ENCODE peak calls at places on chromosome 9, in six cellular contexts. C, X, E, G, Y and S are unnamed samples.

GRCh38 chr9:35273591-35273990 is 111.8 kb downstream of the UNC13B start:
- DNase-seq in C (no peak), X (no peak), E (no peak), G (no peak), Y (no peak), S (no peak)

GRCh38 chr9:21967707-21968106 is 26.5 kb downstream of the CDKN2A start:
- DNase-seq in C (no peak), X (no peak), E (no peak), G (no peak), Y (no peak), S (no peak)

GRCh38 chr9:33452828-33453271 is 5.5 kb upstream of the AQP3 start:
- DNase-seq in C (no peak), X (peak), E (peak), G (peak), Y (peak), S (peak)

GRCh38 chr9:131273146-131273545 is 3.2 kb downstream of the FAM78A start:
- DNase-seq in C (peak), X (peak), E (no peak), G (no peak), Y (no peak), S (no peak)

GRCh38 chr9:132220069-132220468 is 58.2 kb downstream of the NTNG2 start:
- DNase-seq in C (no peak), X (no peak), E (no peak), G (no peak), Y (no peak), S (no peak)

GRCh38 chr9:87197349-87198130 is 250.2 kb upstream of the GAS1 start:
- DNase-seq in C (no peak), X (no peak), E (no peak), G (peak), Y (no peak), S (no peak)

GRCh38 chr9:89347651-89348050 is 29.4 kb downstream of the SECISBP2 start:
- DNase-seq in C (no peak), X (no peak), E (no peak), G (no peak), Y (no peak), S (no peak)

GRCh38 chr9:109452761-109453160 is 45.3 kb downstream of the PTPN3 start:
- DNase-seq in C (no peak), X (no peak), E (peak), G (peak), Y (no peak), S (no peak)

GRCh38 chr9:91143642-91144041 is 218.1 kb downstream of the AUH start:
- DNase-seq in C (no peak), X (no peak), E (no peak), G (peak), Y (no peak), S (no peak)

GRCh38 chr9:2298217-2298616 is 283.1 kb downstream of the SMARCA2 start:
- DNase-seq in C (no peak), X (no peak), E (no peak), G (no peak), Y (no peak), S (no peak)

GRCh38 chr9:81002242-81002641 is 687.1 kb downstream of the TLE1 start:
- DNase-seq in C (peak), X (no peak), E (peak), G (peak), Y (no peak), S (no peak)

GRCh38 chr9:73034962-73035361 is 82.1 kb upstream of the ALDH1A1 start:
- DNase-seq in C (no peak), X (no peak), E (no peak), G (no peak), Y (no peak), S (no peak)

GRCh38 chr9:7320139-7320538 is 479.4 kb downstream of the DMAC1 start:
- DNase-seq in C (no peak), X (peak), E (peak), G (peak), Y (no peak), S (no peak)

GRCh38 chr9:33082538-33083326 is 6.3 kb upstream of the SMU1 start:
- DNase-seq in C (no peak), X (no peak), E (peak), G (peak), Y (no peak), S (no peak)

GRCh38 chr9:90142580-90142979 is 500.0 kb downstream of the DIRAS2 start:
- DNase-seq in C (peak), X (peak), E (peak), G (peak), Y (peak), S (no peak)

GRCh38 chr9:71079451-71079850 is 42.0 kb downstream of the TRPM3 start:
- DNase-seq in C (no peak), X (no peak), E (peak), G (peak), Y (no peak), S (no peak)

GRCh38 chr9:95409650-95410426 is 92.3 kb upstream of the FANCC start:
- DNase-seq in C (no peak), X (no peak), E (peak), G (peak), Y (peak), S (no peak)

GRCh38 chr9:4678679-4679267 is 596 bp upstream of the CDC37L1 start:
- DNase-seq in C (peak), X (no peak), E (peak), G (peak), Y (peak), S (no peak)

GRCh38 chr9:110214553-110214952 is 6.6 kb upstream of the C9orf152 start:
- DNase-seq in C (peak), X (peak), E (no peak), G (no peak), Y (no peak), S (no peak)

GRCh38 chr9:27519466-27520465 is 4.3 kb upstream of the IFNK start:
- DNase-seq in C (no peak), X (no peak), E (peak), G (peak), Y (no peak), S (no peak)

GRCh38 chr9:13410566-13411031 is 131.1 kb upstream of the MPDZ start:
- DNase-seq in C (no peak), X (no peak), E (peak), G (peak), Y (no peak), S (no peak)

GRCh38 chr9:109052416-109052815 is 39.1 kb upstream of the CTNNAL1 start:
- DNase-seq in C (peak), X (no peak), E (peak), G (no peak), Y (no peak), S (no peak)

GRCh38 chr9:91474656-91475055 is 51.0 kb upstream of the NFIL3 start:
- DNase-seq in C (no peak), X (no peak), E (peak), G (no peak), Y (peak), S (no peak)

GRCh38 chr9:37929441-37929895 is 25.5 kb upstream of the SLC25A51 start:
- DNase-seq in C (no peak), X (no peak), E (peak), G (no peak), Y (no peak), S (no peak)

GRCh38 chr9:109232449-109232848 is 65.4 kb upstream of the FRRS1L start:
- DNase-seq in C (no peak), X (no peak), E (peak), G (peak), Y (peak), S (no peak)

GRCh38 chr9:113356686-113357292 is 7.4 kb downstream of the BSPRY start:
- DNase-seq in C (no peak), X (no peak), E (no peak), G (no peak), Y (no peak), S (no peak)

GRCh38 chr9:20640331-20641187 is 18.3 kb upstream of the MLLT3 start:
- DNase-seq in C (peak), X (peak), E (peak), G (peak), Y (peak), S (peak)

GRCh38 chr9:15317836-15318235 is 10.8 kb upstream of the TTC39B start:
- DNase-seq in C (no peak), X (no peak), E (peak), G (no peak), Y (no peak), S (no peak)

GRCh38 chr9:137244486-137245449 is 3.7 kb downstream of the TUBB4B start:
- DNase-seq in C (no peak), X (no peak), E (no peak), G (no peak), Y (no peak), S (no peak)

GRCh38 chr9:36818242-36818938 is 215.7 kb downstream of the PAX5 start:
- DNase-seq in C (no peak), X (no peak), E (no peak), G (no peak), Y (no peak), S (no peak)
- H3K4me3 ChIP-seq in C (no peak), X (peak), E (no peak), G (no peak), Y (no peak), S (peak)

GRCh38 chr9:107739601-107740082 is 250.1 kb upstream of the KLF4 start:
- DNase-seq in C (no peak), X (no peak), E (peak), G (peak), Y (no peak), S (peak)

GRCh38 chr9:107735821-107736220 is 246.3 kb upstream of the KLF4 start:
- DNase-seq in C (no peak), X (no peak), E (no peak), G (no peak), Y (no peak), S (no peak)

GRCh38 chr9:107737987-107738743 is 248.6 kb upstream of the KLF4 start:
- DNase-seq in C (no peak), X (no peak), E (peak), G (peak), Y (no peak), S (no peak)

GRCh38 chr9:107738789-107739188 is 249.2 kb upstream of the KLF4 start:
- DNase-seq in C (no peak), X (no peak), E (peak), G (no peak), Y (no peak), S (no peak)

DNA sequence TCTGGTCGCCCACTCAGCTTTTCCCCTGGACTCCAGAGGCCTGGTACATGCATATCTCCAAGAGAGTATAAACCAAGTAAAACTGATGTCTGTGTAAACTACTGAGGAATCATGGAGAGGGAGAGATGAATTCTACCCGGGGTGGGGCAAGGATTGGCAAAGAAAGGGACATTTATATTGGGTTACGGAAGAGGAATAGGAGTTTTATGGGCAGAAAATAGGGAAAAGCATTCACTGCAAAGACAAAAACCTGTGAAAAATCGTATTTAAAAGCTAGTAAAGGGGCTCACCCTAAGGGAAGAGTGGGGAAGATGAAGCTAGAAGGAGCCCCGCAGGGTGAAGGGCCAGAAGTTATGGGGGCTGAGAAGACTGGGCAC is 248.0 kb upstream of the KLF4 start:
- DNase-seq in C (no peak), X (no peak), E (no peak), G (no peak), Y (no peak), S (no peak)
- H3K27ac ChIP-seq in C (no peak), X (peak), E (peak), G (peak), Y (no peak), S (no peak)

DNA sequence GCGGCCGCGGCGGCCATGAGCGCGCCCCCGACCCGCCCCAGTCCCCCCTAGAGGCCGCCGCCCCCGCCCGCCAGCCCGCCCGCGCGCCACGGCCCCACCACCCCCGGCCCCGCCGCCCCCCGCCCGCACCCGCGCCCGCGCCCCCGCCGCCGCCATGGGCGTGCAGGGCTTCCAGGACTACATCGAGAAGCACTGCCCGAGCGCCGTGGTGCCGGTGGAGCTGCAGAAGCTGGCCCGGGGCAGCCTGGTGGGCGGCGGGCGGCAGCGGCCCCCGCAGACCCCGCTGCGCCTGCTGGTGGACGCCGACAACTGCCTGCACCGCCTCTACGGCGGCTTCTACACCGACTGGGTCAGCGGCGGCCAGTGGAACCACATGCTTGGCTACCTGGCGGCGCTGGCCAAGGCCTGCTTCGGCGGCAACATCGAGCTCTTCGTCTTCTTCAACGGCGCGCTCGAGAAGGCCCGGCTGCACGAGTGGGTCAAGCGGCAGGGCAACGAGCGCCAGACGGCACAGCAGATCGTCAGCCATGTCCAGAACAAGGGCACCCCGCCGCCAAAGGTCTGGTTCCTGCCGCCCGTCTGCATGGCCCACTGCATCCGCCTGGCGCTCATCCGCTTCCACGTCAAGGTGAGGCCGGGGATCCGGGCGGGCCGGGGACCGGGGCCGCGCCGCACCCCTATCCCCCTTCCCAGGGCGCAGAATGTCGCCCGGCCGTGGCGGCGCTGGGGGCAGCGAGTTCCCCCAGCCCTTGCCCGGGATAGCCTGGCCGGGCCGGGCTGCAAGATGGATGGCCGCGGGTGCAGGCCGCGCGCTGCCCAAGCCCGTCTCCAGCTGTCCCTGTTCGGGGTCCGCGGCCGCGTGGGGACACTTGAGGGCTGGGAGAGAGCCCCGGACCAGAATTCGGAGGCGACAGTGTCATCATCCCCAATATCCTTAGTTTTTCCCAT is 551 bp downstream of the FAM120A start:
- DNase-seq in C (peak), X (peak), E (peak), G (peak), Y (peak), S (no peak)
- TF ChIP-seq CTCF in C (no peak), X (peak), E (no peak), G (peak), Y (no peak), S (peak)

GRCh38 chr9:129836342-129837007 is 1.2 kb downstream of the USP20 start:
- DNase-seq in C (no peak), X (peak), E (no peak), G (no peak), Y (no peak), S (no peak)
- H3K4me3 ChIP-seq in C (peak), X (peak), E (peak), G (peak), Y (peak), S (peak)